ENCODE peak calls at places on chromosome 18, in seven cellular contexts. T is stomach, Q is sigmoid colon, H is transverse colon, C is suprapubic skin, V is HCT116, P is spleen. D is an unnamed sample. For H3K9me3, the result is how much of the 10 kb centered on the place peaks cover.

GRCh38 chr18:44700652-44701051 is 20.0 kb downstream of the SETBP1 start:
- DNase-seq in Q (peak), H (peak), C (no peak), V (no peak), T (peak), P (peak), D (no peak)

GRCh38 chr18:37270046-37270665 is 295.4 kb downstream of the CELF4 start:
- DNase-seq in H (no peak), Q (no peak), P (no peak), V (no peak), C (no peak), T (peak), D (no peak)

GRCh38 chr18:394276-394996 is 106.1 kb downstream of the COLEC12 start:
- DNase-seq in H (no peak), Q (no peak), V (no peak), T (no peak), C (no peak), P (no peak), D (no peak)

GRCh38 chr18:25503567-25504081 is 151.7 kb upstream of the ZNF521 start:
- DNase-seq in C (no peak), P (no peak), V (peak), Q (peak), H (peak), T (no peak), D (no peak)

GRCh38 chr18:54086863-54087262 is 137.6 kb downstream of the MBD2 start:
- DNase-seq in V (no peak), C (no peak), P (no peak), Q (no peak), T (no peak), H (no peak), D (no peak)

GRCh38 chr18:77360315-77361186 is 110.9 kb downstream of the GALR1 start:
- DNase-seq in V (no peak), P (no peak), H (no peak), Q (no peak), T (no peak), C (no peak), D (no peak)

GRCh38 chr18:31738460-31739407 is 21.9 kb downstream of the SLC25A52 start:
- DNase-seq in T (no peak), P (no peak), H (no peak), C (no peak), V (peak), Q (no peak), D (no peak)

GRCh38 chr18:14089781-14090180 is 42.5 kb downstream of the ZNF519 start:
- DNase-seq in H (no peak), C (no peak), Q (no peak), P (no peak), T (no peak), V (no peak), D (no peak)

GRCh38 chr18:54957987-54958386 is 1.3 kb downstream of the CCDC68 start:
- DNase-seq in T (no peak), C (no peak), H (peak), Q (no peak), V (no peak), P (no peak), D (no peak)

GRCh38 chr18:58640428-58640805 is 11.5 kb upstream of the ALPK2 start:
- DNase-seq in Q (no peak), C (no peak), H (no peak), P (no peak), V (no peak), T (no peak), D (no peak)

GRCh38 chr18:49597152-49597551 is 35.3 kb downstream of the LIPG start:
- DNase-seq in Q (no peak), V (no peak), H (no peak), T (no peak), P (no peak), C (no peak), D (no peak)

GRCh38 chr18:46542545-46542944 is 114.5 kb downstream of the LOXHD1 start:
- DNase-seq in T (no peak), H (no peak), Q (no peak), C (no peak), P (no peak), V (no peak), D (no peak)

GRCh38 chr18:45910405-45911023 is 56.6 kb downstream of the EPG5 start:
- DNase-seq in Q (no peak), T (peak), H (peak), V (peak), P (peak), C (no peak), D (peak)

GRCh38 chr18:13520741-13521140 is 205.6 kb downstream of the FAM210A start:
- DNase-seq in C (peak), T (no peak), Q (no peak), H (no peak), P (no peak), V (no peak), D (no peak)

GRCh38 chr18:57432118-57432517 is 3.1 kb upstream of the ONECUT2 start:
- DNase-seq in H (no peak), Q (no peak), T (no peak), V (no peak), P (no peak), C (no peak), D (no peak)

GRCh38 chr18:68604256-68604655 is 110.7 kb downstream of the TMX3 start:
- DNase-seq in T (no peak), P (no peak), V (no peak), C (no peak), H (no peak), Q (no peak), D (no peak)

GRCh38 chr18:75625966-75626365 is 198.5 kb upstream of the SMIM21 start:
- DNase-seq in H (no peak), P (no peak), T (no peak), C (no peak), Q (no peak), V (no peak), D (no peak)

GRCh38 chr18:31661965-31662364 is 22.4 kb downstream of the B4GALT6 start:
- DNase-seq in Q (no peak), P (no peak), C (no peak), H (no peak), V (no peak), T (no peak), D (no peak)

GRCh38 chr18:33700513-33700976 is 122.5 kb downstream of the ASXL3 start:
- DNase-seq in Q (no peak), T (no peak), P (no peak), V (no peak), C (no peak), H (no peak), D (no peak)

GRCh38 chr18:80245781-80246655 is 1.3 kb downstream of the PARD6G start:
- DNase-seq in H (no peak), Q (no peak), P (no peak), C (peak), T (no peak), V (no peak), D (no peak)

GRCh38 chr18:43571078-43571689 is 293.9 kb upstream of the SYT4 start:
- DNase-seq in Q (no peak), C (no peak), T (peak), P (no peak), V (no peak), H (no peak), D (no peak)

GRCh38 chr18:48727685-48728084 is 188.9 kb downstream of the CTIF start:
- DNase-seq in P (no peak), T (no peak), V (no peak), Q (no peak), H (no peak), C (no peak), D (no peak)

GRCh38 chr18:48801728-48802542 is 148.8 kb downstream of the SMAD7 start:
- DNase-seq in C (peak), Q (peak), H (peak), T (peak), P (peak), V (no peak), D (no peak)

GRCh38 chr18:76558881-76559667 is 64.0 kb upstream of the ZNF516 start:
- DNase-seq in H (peak), C (no peak), V (peak), T (no peak), P (no peak), Q (no peak), D (no peak)

GRCh38 chr18:69838620-69839411 is 108.9 kb downstream of the CD226 start:
- DNase-seq in V (peak), C (no peak), Q (no peak), T (no peak), P (no peak), H (no peak), D (no peak)

GRCh38 chr18:31497711-31498449 is at the start of gene DSG2:
- DNase-seq in C (peak), P (peak), T (peak), Q (peak), V (no peak), H (peak), D (no peak)

GRCh38 chr18:45456076-45457066 is 158.9 kb upstream of the SLC14A2 start:
- DNase-seq in T (no peak), P (no peak), Q (no peak), H (no peak), C (no peak), V (no peak), D (no peak)

GRCh38 chr18:57837917-57838548 is 34.9 kb upstream of the ATP8B1 start:
- DNase-seq in T (no peak), Q (no peak), P (no peak), C (no peak), H (no peak), V (no peak), D (no peak)

GRCh38 chr18:23166863-23167531 is 31.7 kb downstream of the CABLES1 start:
- DNase-seq in H (no peak), T (no peak), V (no peak), Q (no peak), P (peak), C (peak), D (no peak)

GRCh38 chr18:9684901-9685738 is 23.0 kb upstream of the RAB31 start:
- DNase-seq in V (no peak), Q (no peak), P (no peak), H (no peak), C (no peak), T (no peak), D (no peak)

GRCh38 chr18:22314406-22314805 is 103.3 kb downstream of the CTAGE1 start:
- DNase-seq in C (no peak), P (no peak), Q (no peak), H (no peak), V (no peak), T (no peak), D (no peak)

GRCh38 chr18:22465859-22466602 is 48.3 kb upstream of the CTAGE1 start:
- DNase-seq in H (no peak), V (peak), T (no peak), P (no peak), C (no peak), Q (peak), D (peak)

GRCh38 chr18:32881009-32881408 is 108.2 kb upstream of the KLHL14 start:
- DNase-seq in H (no peak), V (no peak), P (no peak), C (no peak), T (no peak), Q (no peak), D (no peak)

GRCh38 chr18:39845086-39845485 is 2109.9 kb upstream of the PIK3C3 start:
- DNase-seq in H (no peak), Q (no peak), T (no peak), P (no peak), V (no peak), C (no peak), D (no peak)

GRCh38 chr18:27298215-27298804 is 113.2 kb upstream of the CHST9 start:
- DNase-seq in V (no peak), P (no peak), C (no peak), Q (no peak), T (no peak), H (no peak), D (no peak)

GRCh38 chr18:26468931-26469340 is 79.4 kb downstream of the KCTD1 start:
- DNase-seq in P (no peak), T (no peak), C (no peak), V (no peak), Q (no peak), H (peak), D (no peak)

GRCh38 chr18:45837283-45838070 is 12.0 kb downstream of the SIGLEC15 start:
- DNase-seq in T (peak), Q (no peak), H (peak), C (no peak), P (peak), V (no peak), D (no peak)

GRCh38 chr18:2655954-2656236 is 369 bp downstream of the SMCHD1 start:
- DNase-seq in H (no peak), Q (peak), C (no peak), V (peak), T (no peak), P (no peak), D (no peak)

DNA sequence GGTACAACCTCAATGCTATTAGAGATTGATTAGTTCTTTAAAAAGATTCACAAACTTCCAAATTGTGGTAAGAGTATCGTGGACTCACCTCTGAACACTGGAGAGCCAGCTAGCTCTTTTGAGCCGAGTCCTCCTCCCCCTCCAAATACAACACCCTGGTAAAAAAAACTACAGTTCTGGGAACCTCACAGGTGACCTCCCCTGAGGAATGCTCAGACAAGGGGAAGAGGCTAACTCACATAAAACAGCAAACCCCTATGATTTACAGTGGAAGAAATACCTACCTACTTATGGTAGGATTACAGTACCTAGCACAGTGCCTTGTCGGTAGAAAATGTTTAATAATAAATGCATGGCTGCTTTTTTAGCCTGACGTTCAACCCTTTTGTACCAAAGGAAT is 8.4 kb downstream of the ZNF24 start:
- DNase-seq in Q (no peak), V (no peak), H (no peak), C (no peak), P (no peak), T (no peak), D (no peak)
- H3K9me3 ChIP-seq in Q (under half), V (under half), H (under half), C (under half), P (under half), T (under half), D (under half)

GRCh38 chr18:50819727-50820378 is at the start of gene MRO:
- DNase-seq in V (no peak), P (peak), T (peak), C (peak), Q (peak), H (peak), D (peak)
- TF ChIP-seq POLR2AphosphoS5 in V (no peak), P (peak), T (peak), C (no peak), Q (peak), H (peak), D (no peak)

GRCh38 chr18:78603102-78603501 is 376.5 kb upstream of the SALL3 start:
- DNase-seq in C (no peak), Q (no peak), V (no peak), P (no peak), H (no peak), T (no peak), D (no peak)
- H3K9me3 ChIP-seq in C (under half), Q (under half), V (under half), P (under half), H (under half), T (under half), D (under half)

GRCh38 chr18:71598374-71598773 is 945.8 kb downstream of the CBLN2 start:
- DNase-seq in H (no peak), Q (no peak), T (no peak), V (no peak), P (no peak), C (no peak), D (no peak)
- TF ChIP-seq POLR2AphosphoS5 in H (no peak), Q (no peak), T (no peak), V (no peak), P (no peak), C (no peak), D (no peak)

GRCh38 chr18:78727877-78728276 is 251.7 kb upstream of the SALL3 start:
- DNase-seq in P (peak), V (no peak), H (no peak), T (peak), C (peak), Q (peak), D (no peak)
- H3K9me3 ChIP-seq in P (under half), V (under half), H (under half), T (under half), C (under half), Q (under half), D (under half)

DNA sequence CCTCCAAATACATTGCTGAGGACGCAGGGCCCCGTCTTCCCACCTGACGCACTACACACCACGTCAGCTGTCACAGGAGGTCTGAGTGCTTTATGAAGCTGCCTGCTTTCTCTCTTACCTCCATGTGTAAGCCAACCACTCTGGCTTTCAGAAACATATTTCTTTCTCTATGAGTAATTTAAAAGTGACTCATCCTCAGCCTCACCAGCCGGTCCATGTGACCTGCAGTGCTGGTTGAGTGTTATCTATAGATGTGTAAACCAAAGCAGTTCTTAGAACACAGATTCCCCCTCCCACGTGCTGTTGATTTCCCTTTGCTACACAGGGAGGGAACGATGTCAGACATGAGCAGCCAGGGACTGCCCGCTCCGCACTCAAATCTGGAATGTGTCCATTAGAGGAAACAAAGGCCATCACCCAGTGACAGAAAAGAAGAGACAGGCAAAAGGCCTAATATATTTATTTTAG is 157.8 kb downstream of the BCL2 start:
- DNase-seq in H (peak), Q (peak), P (peak), T (peak), V (no peak), C (no peak), D (no peak)
- TF ChIP-seq POLR2AphosphoS5 in H (peak), Q (peak), P (no peak), T (peak), V (no peak), C (no peak), D (no peak)